ENCODE peak calls at places on chromosomes 16 and 17, in nine cellular contexts. One of them, this sample, is unnamed. For H3K27me3, the result is how much of the 10 kb centered on the place peaks cover.

GRCh38 chr17:17841620-17842025 is 4.8 kb upstream of the SREBF1 start:
- DNase-seq in effector memory CD4-positive, alpha-beta T cell: no peak
- DNase-seq in HCT116: no peak
- DNase-seq in CD8-positive, alpha-beta T cell: no peak
- DNase-seq in Peyer's patch: no peak
- DNase-seq in suprapubic skin: no peak
- DNase-seq in body of pancreas: peak
- DNase-seq in IMR-90: no peak
- DNase-seq in tibial nerve: no peak
- DNase-seq in this sample: no peak

GRCh38 chr16:74842413-74842812 is 67.8 kb upstream of the FA2H start:
- DNase-seq in effector memory CD4-positive, alpha-beta T cell: no peak
- DNase-seq in CD8-positive, alpha-beta T cell: no peak
- DNase-seq in Peyer's patch: peak
- DNase-seq in suprapubic skin: no peak
- DNase-seq in IMR-90: no peak
- DNase-seq in tibial nerve: no peak
- DNase-seq in HCT116: no peak
- DNase-seq in body of pancreas: no peak
- DNase-seq in this sample: no peak

GRCh38 chr16:87227651-87228015 is 89.6 kb downstream of the C16orf95 start:
- DNase-seq in Peyer's patch: no peak
- DNase-seq in effector memory CD4-positive, alpha-beta T cell: no peak
- DNase-seq in suprapubic skin: no peak
- DNase-seq in body of pancreas: no peak
- DNase-seq in HCT116: no peak
- DNase-seq in IMR-90: no peak
- DNase-seq in CD8-positive, alpha-beta T cell: no peak
- DNase-seq in tibial nerve: no peak
- DNase-seq in this sample: no peak

GRCh38 chr17:63476494-63476856 is 386 bp upstream of the ACE start:
- DNase-seq in IMR-90: no peak
- DNase-seq in body of pancreas: no peak
- DNase-seq in HCT116: no peak
- DNase-seq in suprapubic skin: no peak
- DNase-seq in Peyer's patch: no peak
- DNase-seq in effector memory CD4-positive, alpha-beta T cell: no peak
- DNase-seq in tibial nerve: no peak
- DNase-seq in CD8-positive, alpha-beta T cell: no peak
- DNase-seq in this sample: no peak

GRCh38 chr16:1743376-1744337 is 27.7 kb downstream of the NME3 start:
- DNase-seq in effector memory CD4-positive, alpha-beta T cell: no peak
- DNase-seq in IMR-90: no peak
- DNase-seq in body of pancreas: no peak
- DNase-seq in tibial nerve: no peak
- DNase-seq in CD8-positive, alpha-beta T cell: no peak
- DNase-seq in HCT116: no peak
- DNase-seq in Peyer's patch: no peak
- DNase-seq in suprapubic skin: no peak
- DNase-seq in this sample: no peak

GRCh38 chr17:8051831-8052230 is 13.0 kb downstream of the ALOX15B start:
- DNase-seq in CD8-positive, alpha-beta T cell: no peak
- DNase-seq in HCT116: no peak
- DNase-seq in body of pancreas: no peak
- DNase-seq in tibial nerve: no peak
- DNase-seq in effector memory CD4-positive, alpha-beta T cell: no peak
- DNase-seq in Peyer's patch: no peak
- DNase-seq in IMR-90: no peak
- DNase-seq in suprapubic skin: no peak
- DNase-seq in this sample: no peak

GRCh38 chr17:19384723-19385391 is 2.1 kb downstream of the MFAP4 start:
- DNase-seq in Peyer's patch: peak
- DNase-seq in suprapubic skin: peak
- DNase-seq in IMR-90: peak
- DNase-seq in CD8-positive, alpha-beta T cell: no peak
- DNase-seq in HCT116: no peak
- DNase-seq in effector memory CD4-positive, alpha-beta T cell: no peak
- DNase-seq in tibial nerve: peak
- DNase-seq in body of pancreas: peak
- DNase-seq in this sample: peak

GRCh38 chr17:75516619-75517276 is 420 bp downstream of the TSEN54 start:
- DNase-seq in Peyer's patch: peak
- DNase-seq in IMR-90: no peak
- DNase-seq in effector memory CD4-positive, alpha-beta T cell: no peak
- DNase-seq in body of pancreas: peak
- DNase-seq in HCT116: no peak
- DNase-seq in suprapubic skin: no peak
- DNase-seq in CD8-positive, alpha-beta T cell: peak
- DNase-seq in tibial nerve: no peak
- DNase-seq in this sample: no peak

GRCh38 chr16:21190013-21190412 is 21.4 kb downstream of the ZP2 start:
- DNase-seq in Peyer's patch: no peak
- DNase-seq in effector memory CD4-positive, alpha-beta T cell: no peak
- DNase-seq in tibial nerve: no peak
- DNase-seq in HCT116: no peak
- DNase-seq in CD8-positive, alpha-beta T cell: no peak
- DNase-seq in body of pancreas: no peak
- DNase-seq in suprapubic skin: no peak
- DNase-seq in IMR-90: no peak
- DNase-seq in this sample: no peak

GRCh38 chr16:70677499-70678120 is 8.2 kb downstream of the MTSS2 start:
- DNase-seq in effector memory CD4-positive, alpha-beta T cell: no peak
- DNase-seq in Peyer's patch: no peak
- DNase-seq in IMR-90: no peak
- DNase-seq in tibial nerve: no peak
- DNase-seq in HCT116: no peak
- DNase-seq in CD8-positive, alpha-beta T cell: peak
- DNase-seq in suprapubic skin: no peak
- DNase-seq in body of pancreas: peak
- DNase-seq in this sample: no peak

GRCh38 chr16:89420204-89420603 is 70.2 kb downstream of the ANKRD11 start:
- DNase-seq in tibial nerve: no peak
- DNase-seq in effector memory CD4-positive, alpha-beta T cell: no peak
- DNase-seq in HCT116: no peak
- DNase-seq in Peyer's patch: no peak
- DNase-seq in CD8-positive, alpha-beta T cell: no peak
- DNase-seq in IMR-90: no peak
- DNase-seq in suprapubic skin: no peak
- DNase-seq in body of pancreas: no peak
- DNase-seq in this sample: no peak

GRCh38 chr16:67188798-67189197 is 1.1 kb downstream of the EXOC3L1 start:
- DNase-seq in HCT116: no peak
- DNase-seq in suprapubic skin: no peak
- DNase-seq in IMR-90: no peak
- DNase-seq in CD8-positive, alpha-beta T cell: no peak
- DNase-seq in effector memory CD4-positive, alpha-beta T cell: no peak
- DNase-seq in Peyer's patch: no peak
- DNase-seq in body of pancreas: no peak
- DNase-seq in tibial nerve: no peak
- DNase-seq in this sample: no peak

GRCh38 chr17:18102640-18103039 is 5.9 kb upstream of the MYO15A start:
- DNase-seq in body of pancreas: no peak
- DNase-seq in CD8-positive, alpha-beta T cell: no peak
- DNase-seq in IMR-90: no peak
- DNase-seq in tibial nerve: no peak
- DNase-seq in effector memory CD4-positive, alpha-beta T cell: no peak
- DNase-seq in Peyer's patch: peak
- DNase-seq in HCT116: no peak
- DNase-seq in suprapubic skin: no peak
- DNase-seq in this sample: no peak

GRCh38 chr17:60383379-60383778 is 8.6 kb downstream of the USP32 start:
- DNase-seq in body of pancreas: no peak
- DNase-seq in IMR-90: no peak
- DNase-seq in effector memory CD4-positive, alpha-beta T cell: no peak
- DNase-seq in HCT116: no peak
- DNase-seq in suprapubic skin: no peak
- DNase-seq in tibial nerve: no peak
- DNase-seq in CD8-positive, alpha-beta T cell: no peak
- DNase-seq in Peyer's patch: no peak
- DNase-seq in this sample: no peak

GRCh38 chr16:24943471-24943870 is 71.7 kb downstream of the ARHGAP17 start:
- DNase-seq in HCT116: no peak
- DNase-seq in Peyer's patch: no peak
- DNase-seq in body of pancreas: no peak
- DNase-seq in IMR-90: no peak
- DNase-seq in tibial nerve: no peak
- DNase-seq in CD8-positive, alpha-beta T cell: no peak
- DNase-seq in effector memory CD4-positive, alpha-beta T cell: no peak
- DNase-seq in suprapubic skin: no peak
- DNase-seq in this sample: no peak

GRCh38 chr17:75764711-75765421 is at the start of gene GALK1:
- DNase-seq in body of pancreas: peak
- DNase-seq in Peyer's patch: peak
- DNase-seq in effector memory CD4-positive, alpha-beta T cell: peak
- DNase-seq in HCT116: no peak
- DNase-seq in suprapubic skin: peak
- DNase-seq in tibial nerve: peak
- DNase-seq in IMR-90: peak
- DNase-seq in CD8-positive, alpha-beta T cell: peak
- DNase-seq in this sample: no peak

GRCh38 chr16:81626181-81626674 is 152.9 kb upstream of the PLCG2 start:
- DNase-seq in HCT116: no peak
- DNase-seq in tibial nerve: no peak
- DNase-seq in Peyer's patch: no peak
- DNase-seq in body of pancreas: no peak
- DNase-seq in effector memory CD4-positive, alpha-beta T cell: no peak
- DNase-seq in suprapubic skin: no peak
- DNase-seq in CD8-positive, alpha-beta T cell: no peak
- DNase-seq in IMR-90: peak
- DNase-seq in this sample: no peak
- H3K27ac ChIP-seq in HCT116: no peak
- H3K27ac ChIP-seq in tibial nerve: no peak
- H3K27ac ChIP-seq in Peyer's patch: no peak
- H3K27ac ChIP-seq in body of pancreas: peak
- H3K27ac ChIP-seq in effector memory CD4-positive, alpha-beta T cell: no peak
- H3K27ac ChIP-seq in suprapubic skin: peak
- H3K27ac ChIP-seq in CD8-positive, alpha-beta T cell: no peak
- H3K27ac ChIP-seq in IMR-90: no peak
- H3K27ac ChIP-seq in this sample: no peak

DNA sequence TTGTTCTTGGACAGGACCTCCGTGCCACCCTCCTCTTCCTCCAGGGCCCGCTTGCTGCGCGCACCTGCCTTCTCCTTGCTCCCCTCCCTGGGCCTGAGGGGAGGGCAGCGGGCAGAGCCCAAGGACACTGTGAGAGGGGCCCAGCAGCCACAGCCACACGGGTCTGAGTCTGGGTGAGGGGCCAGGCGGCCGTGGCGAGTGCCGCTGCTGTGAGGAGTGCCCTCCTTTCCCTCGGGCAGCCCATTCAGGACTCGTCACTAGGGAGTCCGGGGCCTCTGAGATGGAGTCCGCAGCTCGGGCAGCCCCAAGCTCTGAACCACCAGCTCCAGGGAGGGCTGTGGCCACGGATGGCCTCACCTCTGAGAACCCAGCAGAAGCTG is 5.6 kb downstream of the DUS1L start:
- DNase-seq in suprapubic skin: no peak
- DNase-seq in effector memory CD4-positive, alpha-beta T cell: no peak
- DNase-seq in tibial nerve: no peak
- DNase-seq in CD8-positive, alpha-beta T cell: peak
- DNase-seq in body of pancreas: no peak
- DNase-seq in IMR-90: no peak
- DNase-seq in HCT116: no peak
- DNase-seq in Peyer's patch: no peak
- DNase-seq in this sample: no peak
- H3K4me3 ChIP-seq in suprapubic skin: no peak
- H3K4me3 ChIP-seq in effector memory CD4-positive, alpha-beta T cell: no peak
- H3K4me3 ChIP-seq in tibial nerve: no peak
- H3K4me3 ChIP-seq in CD8-positive, alpha-beta T cell: no peak
- H3K4me3 ChIP-seq in body of pancreas: no peak
- H3K4me3 ChIP-seq in IMR-90: no peak
- H3K4me3 ChIP-seq in HCT116: no peak
- H3K4me3 ChIP-seq in Peyer's patch: no peak
- H3K4me3 ChIP-seq in this sample: no peak

DNA sequence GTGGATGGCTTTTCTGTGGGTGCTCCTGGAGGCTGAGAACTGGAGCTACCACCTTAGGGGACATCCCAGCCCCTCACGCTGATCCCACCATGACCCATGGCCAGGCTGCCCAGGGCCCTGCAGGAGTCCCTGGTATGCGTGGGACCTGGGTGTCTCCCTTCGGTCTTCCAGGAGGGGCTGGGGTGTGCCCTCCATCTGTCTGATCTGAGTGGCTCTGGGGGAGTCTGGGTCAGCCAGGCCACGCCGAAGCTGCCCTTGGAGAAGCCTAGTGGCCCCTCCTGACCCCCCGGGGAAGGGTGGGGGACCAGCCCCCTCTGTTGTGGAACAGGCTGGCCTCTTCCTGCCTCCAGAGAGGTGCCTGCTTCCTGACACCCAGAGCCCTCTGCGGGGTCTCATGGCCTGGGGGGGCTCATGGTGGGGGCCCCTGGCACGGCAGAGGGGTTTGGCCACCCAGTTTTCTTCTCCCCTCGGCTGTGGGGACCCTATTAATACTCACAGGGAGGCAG is 10.7 kb downstream of the BAIAP2 start:
- DNase-seq in tibial nerve: no peak
- DNase-seq in effector memory CD4-positive, alpha-beta T cell: no peak
- DNase-seq in suprapubic skin: no peak
- DNase-seq in body of pancreas: no peak
- DNase-seq in CD8-positive, alpha-beta T cell: no peak
- DNase-seq in IMR-90: no peak
- DNase-seq in HCT116: no peak
- DNase-seq in Peyer's patch: no peak
- DNase-seq in this sample: no peak
- H3K27me3 ChIP-seq in tibial nerve: under half
- H3K27me3 ChIP-seq in effector memory CD4-positive, alpha-beta T cell: under half
- H3K27me3 ChIP-seq in suprapubic skin: under half
- H3K27me3 ChIP-seq in body of pancreas: under half
- H3K27me3 ChIP-seq in CD8-positive, alpha-beta T cell: under half
- H3K27me3 ChIP-seq in IMR-90: under half
- H3K27me3 ChIP-seq in HCT116: under half
- H3K27me3 ChIP-seq in Peyer's patch: under half
- H3K27me3 ChIP-seq in this sample: under half

DNA sequence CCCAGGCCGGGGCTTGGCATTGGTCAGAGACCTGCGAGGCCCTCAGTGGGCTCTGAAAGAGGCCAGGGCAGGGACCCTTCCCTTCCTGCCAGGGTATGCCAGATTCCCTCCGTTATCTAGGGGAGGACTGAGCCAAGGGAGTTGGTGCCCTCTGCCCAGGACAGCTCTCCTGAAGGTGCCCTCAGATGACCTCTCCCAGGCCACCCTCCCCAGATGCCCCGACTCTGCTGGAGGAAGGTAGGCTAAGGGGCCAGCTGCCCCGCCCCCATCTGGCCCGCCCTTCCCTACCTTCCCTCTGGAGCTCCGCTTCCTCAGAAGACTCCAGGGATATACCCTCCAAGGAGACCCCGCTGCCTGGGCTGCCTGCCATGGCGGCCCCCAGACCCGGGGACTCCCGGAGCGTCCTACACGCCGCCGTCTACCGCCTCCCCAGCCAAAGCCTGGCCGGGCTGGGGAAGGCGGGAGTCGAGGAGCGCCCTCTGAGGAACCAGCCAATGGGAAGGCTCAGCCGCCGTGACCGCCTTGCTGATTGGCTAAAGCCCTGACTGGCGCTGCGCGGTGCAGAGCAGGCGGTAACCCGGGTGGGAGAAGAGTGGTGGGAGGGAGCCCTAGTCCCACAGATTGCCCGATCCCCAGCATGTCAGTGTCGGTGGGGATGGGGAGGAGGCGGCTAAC is 7.0 kb downstream of the MPP2 start:
- DNase-seq in Peyer's patch: peak
- DNase-seq in CD8-positive, alpha-beta T cell: peak
- DNase-seq in effector memory CD4-positive, alpha-beta T cell: peak
- DNase-seq in HCT116: peak
- DNase-seq in IMR-90: peak
- DNase-seq in tibial nerve: peak
- DNase-seq in body of pancreas: peak
- DNase-seq in suprapubic skin: peak
- DNase-seq in this sample: peak
- H3K27ac ChIP-seq in Peyer's patch: no peak
- H3K27ac ChIP-seq in CD8-positive, alpha-beta T cell: no peak
- H3K27ac ChIP-seq in effector memory CD4-positive, alpha-beta T cell: no peak
- H3K27ac ChIP-seq in HCT116: peak
- H3K27ac ChIP-seq in IMR-90: no peak
- H3K27ac ChIP-seq in tibial nerve: no peak
- H3K27ac ChIP-seq in body of pancreas: no peak
- H3K27ac ChIP-seq in suprapubic skin: no peak
- H3K27ac ChIP-seq in this sample: no peak

This sample was measured in AG04450.